ENCODE peak calls at places on chromosomes 5 and 9, in seven cellular contexts. One of them, this sample, is unnamed.

GRCh38 chr9:134627417-134628353 is 13.9 kb upstream of the COL5A1 start:
- DNase-seq in uterus: peak; percentile 11
- DNase-seq in endothelial cell: no peak
- DNase-seq in thoracic aorta: no peak
- DNase-seq in IMR-90: no peak
- DNase-seq in AG04449: no peak
- DNase-seq in suprapubic skin: peak; percentile 75
- DNase-seq in this sample: peak; percentile 5

GRCh38 chr5:145587308-145588071 is 247.7 kb downstream of the PRELID2 start:
- DNase-seq in AG04449: peak; percentile 73
- DNase-seq in IMR-90: peak; percentile 93
- DNase-seq in endothelial cell: no peak
- DNase-seq in thoracic aorta: no peak
- DNase-seq in uterus: no peak
- DNase-seq in suprapubic skin: no peak
- DNase-seq in this sample: no peak

GRCh38 chr5:147190236-147190815 is 44.5 kb upstream of the STK32A start:
- DNase-seq in endothelial cell: no peak
- DNase-seq in suprapubic skin: no peak
- DNase-seq in uterus: no peak
- DNase-seq in thoracic aorta: no peak
- DNase-seq in AG04449: no peak
- DNase-seq in IMR-90: no peak
- DNase-seq in this sample: no peak

GRCh38 chr5:59793000-59793399 is 100.5 kb downstream of the PDE4D start:
- DNase-seq in thoracic aorta: peak; percentile 15
- DNase-seq in endothelial cell: no peak
- DNase-seq in uterus: peak; percentile 66
- DNase-seq in AG04449: peak; percentile 64
- DNase-seq in suprapubic skin: no peak
- DNase-seq in IMR-90: peak; percentile 71
- DNase-seq in this sample: no peak

GRCh38 chr9:92147030-92147853 is 32.0 kb upstream of the SPTLC1 start:
- DNase-seq in thoracic aorta: no peak
- DNase-seq in AG04449: peak; percentile 47
- DNase-seq in endothelial cell: no peak
- DNase-seq in IMR-90: peak; percentile 94
- DNase-seq in suprapubic skin: no peak
- DNase-seq in uterus: peak; percentile 83
- DNase-seq in this sample: no peak

GRCh38 chr9:129451669-129452068 is 169.2 kb downstream of the C9orf50 start:
- DNase-seq in suprapubic skin: no peak
- DNase-seq in uterus: peak; percentile 44
- DNase-seq in IMR-90: no peak
- DNase-seq in thoracic aorta: no peak
- DNase-seq in AG04449: no peak
- DNase-seq in endothelial cell: no peak
- DNase-seq in this sample: no peak

GRCh38 chr5:62684310-62684709 is 105.7 kb downstream of the LRRC70 start:
- DNase-seq in AG04449: no peak
- DNase-seq in suprapubic skin: no peak
- DNase-seq in IMR-90: no peak
- DNase-seq in thoracic aorta: no peak
- DNase-seq in uterus: no peak
- DNase-seq in endothelial cell: no peak
- DNase-seq in this sample: no peak

GRCh38 chr5:16291894-16292293 is 112.3 kb upstream of the MARCHF11 start:
- DNase-seq in uterus: no peak
- DNase-seq in suprapubic skin: no peak
- DNase-seq in IMR-90: no peak
- DNase-seq in endothelial cell: no peak
- DNase-seq in thoracic aorta: no peak
- DNase-seq in AG04449: no peak
- DNase-seq in this sample: no peak

GRCh38 chr9:116153765-116154333 is at the start of gene PAPPA:
- DNase-seq in IMR-90: no peak
- DNase-seq in endothelial cell: no peak
- DNase-seq in thoracic aorta: no peak
- DNase-seq in AG04449: no peak
- DNase-seq in suprapubic skin: no peak
- DNase-seq in uterus: peak; percentile 37
- DNase-seq in this sample: no peak

GRCh38 chr5:158614951-158615350 is 484.8 kb downstream of the EBF1 start:
- DNase-seq in uterus: no peak
- DNase-seq in endothelial cell: no peak
- DNase-seq in IMR-90: no peak
- DNase-seq in AG04449: no peak
- DNase-seq in thoracic aorta: no peak
- DNase-seq in suprapubic skin: no peak
- DNase-seq in this sample: no peak

GRCh38 chr5:2353211-2353610 is 398.3 kb downstream of the IRX2 start:
- DNase-seq in endothelial cell: no peak
- DNase-seq in suprapubic skin: no peak
- DNase-seq in AG04449: no peak
- DNase-seq in IMR-90: no peak
- DNase-seq in thoracic aorta: no peak
- DNase-seq in uterus: no peak
- DNase-seq in this sample: no peak

GRCh38 chr9:137319434-137319975 is 17.4 kb upstream of the NRARP start:
- DNase-seq in thoracic aorta: no peak
- DNase-seq in IMR-90: no peak
- DNase-seq in AG04449: no peak
- DNase-seq in uterus: no peak
- DNase-seq in endothelial cell: no peak
- DNase-seq in suprapubic skin: no peak
- DNase-seq in this sample: peak; percentile 11

GRCh38 chr5:152405145-152405544 is at the start of gene NMUR2:
- DNase-seq in AG04449: no peak
- DNase-seq in uterus: no peak
- DNase-seq in IMR-90: no peak
- DNase-seq in suprapubic skin: no peak
- DNase-seq in thoracic aorta: no peak
- DNase-seq in endothelial cell: no peak
- DNase-seq in this sample: peak; percentile 29

GRCh38 chr9:110763568-110763967 is 95.0 kb downstream of the MUSK start:
- DNase-seq in suprapubic skin: no peak
- DNase-seq in thoracic aorta: no peak
- DNase-seq in AG04449: no peak
- DNase-seq in uterus: no peak
- DNase-seq in endothelial cell: no peak
- DNase-seq in IMR-90: no peak
- DNase-seq in this sample: no peak

GRCh38 chr5:75640826-75641225 is 29.6 kb downstream of the ANKDD1B start:
- DNase-seq in uterus: no peak
- DNase-seq in endothelial cell: no peak
- DNase-seq in IMR-90: peak; percentile 16
- DNase-seq in AG04449: no peak
- DNase-seq in suprapubic skin: no peak
- DNase-seq in thoracic aorta: no peak
- DNase-seq in this sample: no peak

GRCh38 chr9:70924905-70925547 is 196.4 kb downstream of the TRPM3 start:
- DNase-seq in AG04449: peak; percentile 65
- DNase-seq in thoracic aorta: peak; percentile 10
- DNase-seq in IMR-90: peak; percentile 84
- DNase-seq in suprapubic skin: no peak
- DNase-seq in uterus: no peak
- DNase-seq in endothelial cell: peak; percentile 26
- DNase-seq in this sample: peak; percentile 47

GRCh38 chr5:78009937-78010527 is 233.9 kb upstream of the TBCA start:
- DNase-seq in AG04449: peak; percentile 71
- DNase-seq in uterus: no peak
- DNase-seq in suprapubic skin: no peak
- DNase-seq in IMR-90: peak; percentile 95
- DNase-seq in endothelial cell: no peak
- DNase-seq in thoracic aorta: no peak
- DNase-seq in this sample: no peak

GRCh38 chr5:56564451-56565223 is 250.7 kb upstream of the MAP3K1 start:
- DNase-seq in thoracic aorta: no peak
- DNase-seq in uterus: no peak
- DNase-seq in IMR-90: peak; percentile 73
- DNase-seq in endothelial cell: no peak
- DNase-seq in AG04449: no peak
- DNase-seq in suprapubic skin: no peak
- DNase-seq in this sample: no peak

GRCh38 chr5:23303836-23304235 is 203.6 kb upstream of the PRDM9 start:
- DNase-seq in suprapubic skin: no peak
- DNase-seq in AG04449: no peak
- DNase-seq in endothelial cell: no peak
- DNase-seq in uterus: no peak
- DNase-seq in thoracic aorta: no peak
- DNase-seq in IMR-90: no peak
- DNase-seq in this sample: no peak

GRCh38 chr9:121622842-121623203 is 28.6 kb upstream of the DAB2IP start:
- DNase-seq in AG04449: no peak
- DNase-seq in endothelial cell: no peak
- DNase-seq in IMR-90: no peak
- DNase-seq in uterus: no peak
- DNase-seq in thoracic aorta: no peak
- DNase-seq in suprapubic skin: no peak
- DNase-seq in this sample: no peak

GRCh38 chr5:72436796-72437471 is 70.3 kb downstream of the ZNF366 start:
- DNase-seq in uterus: no peak
- DNase-seq in thoracic aorta: no peak
- DNase-seq in suprapubic skin: no peak
- DNase-seq in IMR-90: peak; percentile 36
- DNase-seq in AG04449: peak; percentile 74
- DNase-seq in endothelial cell: no peak
- DNase-seq in this sample: no peak

GRCh38 chr5:54673523-54674225 is 156.1 kb downstream of the SNX18 start:
- DNase-seq in uterus: no peak
- DNase-seq in AG04449: no peak
- DNase-seq in thoracic aorta: no peak
- DNase-seq in IMR-90: peak; percentile 36
- DNase-seq in suprapubic skin: no peak
- DNase-seq in endothelial cell: no peak
- DNase-seq in this sample: no peak

DNA sequence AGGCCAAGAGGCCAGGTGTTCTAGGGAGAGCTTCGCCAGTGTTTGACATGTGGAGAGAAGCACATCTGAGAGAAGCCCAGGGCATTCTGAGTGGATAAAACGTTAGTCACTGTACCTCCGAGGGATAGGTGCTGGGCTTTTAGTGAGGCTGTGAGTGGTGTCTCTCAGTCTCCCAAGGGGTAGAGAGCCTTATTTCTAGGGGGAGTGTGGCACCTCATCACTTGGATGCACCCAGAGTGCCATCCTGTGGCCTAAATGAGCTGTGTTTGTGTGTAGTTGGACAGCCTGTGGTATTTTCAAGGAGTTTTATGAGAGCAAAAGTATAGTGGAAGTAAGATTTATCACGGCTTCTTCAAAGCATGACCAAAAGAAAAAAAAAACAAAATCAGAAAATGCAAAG is 1046.9 kb upstream of the WWC1 start:
- DNase-seq in suprapubic skin: no peak
- DNase-seq in thoracic aorta: no peak
- DNase-seq in uterus: no peak
- DNase-seq in endothelial cell: peak; percentile 26
- DNase-seq in IMR-90: no peak
- DNase-seq in AG04449: no peak
- DNase-seq in this sample: no peak
- TF ChIP-seq CTCF in suprapubic skin: no peak
- TF ChIP-seq CTCF in thoracic aorta: no peak
- TF ChIP-seq CTCF in uterus: no peak
- TF ChIP-seq CTCF in endothelial cell: no peak
- TF ChIP-seq CTCF in IMR-90: peak; percentile 28
- TF ChIP-seq CTCF in AG04449: peak; percentile 58
- TF ChIP-seq CTCF in this sample: no peak

GRCh38 chr9:114150608-114151007 is 4.7 kb upstream of the COL27A1 start:
- DNase-seq in AG04449: no peak
- DNase-seq in uterus: no peak
- DNase-seq in IMR-90: no peak
- DNase-seq in thoracic aorta: no peak
- DNase-seq in endothelial cell: no peak
- DNase-seq in suprapubic skin: no peak
- DNase-seq in this sample: no peak
- TF ChIP-seq CTCF in AG04449: no peak
- TF ChIP-seq CTCF in uterus: no peak
- TF ChIP-seq CTCF in IMR-90: no peak
- TF ChIP-seq CTCF in thoracic aorta: no peak
- TF ChIP-seq CTCF in endothelial cell: no peak
- TF ChIP-seq CTCF in suprapubic skin: no peak
- TF ChIP-seq CTCF in this sample: no peak

GRCh38 chr5:142145106-142145900 is 36.7 kb downstream of the NDFIP1 start:
- DNase-seq in AG04449: no peak
- DNase-seq in thoracic aorta: peak; percentile 28
- DNase-seq in IMR-90: peak; percentile 68
- DNase-seq in suprapubic skin: no peak
- DNase-seq in uterus: peak; percentile 42
- DNase-seq in endothelial cell: peak; percentile 62
- DNase-seq in this sample: peak; percentile 77
- TF ChIP-seq CTCF in AG04449: peak; percentile 72
- TF ChIP-seq CTCF in thoracic aorta: peak; percentile 65
- TF ChIP-seq CTCF in IMR-90: peak; percentile 68
- TF ChIP-seq CTCF in suprapubic skin: peak; percentile 64
- TF ChIP-seq CTCF in uterus: peak; percentile 59
- TF ChIP-seq CTCF in endothelial cell: peak; percentile 62
- TF ChIP-seq CTCF in this sample: peak; percentile 93

DNA sequence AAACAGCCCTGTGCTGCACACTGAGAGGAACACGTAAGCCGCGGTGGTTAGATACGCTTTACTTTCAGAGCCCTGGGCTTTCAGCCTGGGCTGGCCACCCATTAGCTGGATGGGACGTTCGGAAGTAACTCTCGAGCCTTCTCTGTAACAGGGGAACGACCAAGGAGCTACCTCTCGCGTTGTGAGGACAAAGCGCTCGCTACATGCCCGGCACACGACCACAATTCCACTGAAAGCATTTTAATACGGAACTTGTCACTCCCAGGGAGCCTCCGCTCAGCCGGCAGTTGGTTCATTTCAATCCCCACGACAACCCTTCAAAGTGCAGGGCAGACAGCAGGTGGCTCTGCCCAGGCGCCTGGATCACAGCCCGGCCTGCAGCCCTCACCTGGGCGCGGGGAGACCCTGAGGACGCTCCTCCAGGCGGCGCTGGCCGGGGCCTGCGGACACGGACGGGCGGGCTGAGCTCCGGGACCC is 368 bp downstream of the SURF1 start:
- DNase-seq in suprapubic skin: no peak
- DNase-seq in thoracic aorta: no peak
- DNase-seq in IMR-90: no peak
- DNase-seq in endothelial cell: peak; percentile 27
- DNase-seq in uterus: no peak
- DNase-seq in AG04449: no peak
- DNase-seq in this sample: no peak
- TF ChIP-seq CTCF in suprapubic skin: no peak
- TF ChIP-seq CTCF in thoracic aorta: no peak
- TF ChIP-seq CTCF in IMR-90: no peak
- TF ChIP-seq CTCF in endothelial cell: no peak
- TF ChIP-seq CTCF in uterus: no peak
- TF ChIP-seq CTCF in AG04449: peak; percentile 6
- TF ChIP-seq CTCF in this sample: no peak

GRCh38 chr5:42403236-42403635 is 20.0 kb upstream of the GHR start:
- DNase-seq in suprapubic skin: no peak
- DNase-seq in thoracic aorta: no peak
- DNase-seq in AG04449: no peak
- DNase-seq in endothelial cell: no peak
- DNase-seq in IMR-90: no peak
- DNase-seq in uterus: no peak
- DNase-seq in this sample: no peak
- TF ChIP-seq CTCF in suprapubic skin: no peak
- TF ChIP-seq CTCF in thoracic aorta: no peak
- TF ChIP-seq CTCF in AG04449: no peak
- TF ChIP-seq CTCF in endothelial cell: no peak
- TF ChIP-seq CTCF in IMR-90: no peak
- TF ChIP-seq CTCF in uterus: no peak
- TF ChIP-seq CTCF in this sample: no peak

This sample was measured in BE2C.